ENCODE peak calls at places on chromosomes 11 and 22, in five cellular contexts. V is pancreas, B is cardiac fibroblast, J is K562, U is fibroblast of villous mesenchyme. C is an unnamed sample.

GRCh38 chr11:27563201-27563600 is 56.6 kb upstream of the LIN7C start:
- DNase-seq in B (peak), V (no peak), U (peak), J (no peak), C (peak)

GRCh38 chr11:126647735-126648134 is 292.2 kb downstream of the ST3GAL4 start:
- DNase-seq in V (no peak), U (peak), B (peak), J (no peak), C (peak)

GRCh38 chr11:129861702-129862107 is 33.7 kb downstream of the NFRKB start:
- DNase-seq in V (no peak), J (no peak), U (peak), B (peak), C (peak)

GRCh38 chr11:16763746-16764145 is 25.3 kb downstream of the C11orf58 start:
- DNase-seq in U (no peak), J (no peak), B (no peak), V (no peak), C (no peak)

GRCh38 chr11:132610216-132610615 is 922.1 kb downstream of the OPCML start:
- DNase-seq in V (no peak), U (peak), J (no peak), B (peak), C (peak)

GRCh38 chr11:8091671-8092070 is 10.7 kb downstream of the TUB start:
- DNase-seq in B (no peak), V (no peak), J (no peak), U (no peak), C (no peak)

GRCh38 chr11:20355221-20356219 is 8.0 kb upstream of the HTATIP2 start:
- DNase-seq in V (no peak), B (peak), J (peak), U (peak), C (peak)

GRCh38 chr11:112321521-112322172 is 61.0 kb upstream of the PLET1 start:
- DNase-seq in V (no peak), B (peak), U (peak), J (no peak), C (peak)

GRCh38 chr11:70861534-70861933 is 390.8 kb downstream of the SHANK2 start:
- DNase-seq in V (no peak), U (no peak), J (no peak), B (no peak), C (no peak)

GRCh38 chr11:119525855-119526196 is 102.9 kb upstream of the THY1 start:
- DNase-seq in U (no peak), J (no peak), V (no peak), B (no peak), C (no peak)

GRCh38 chr11:18064450-18065048 is 18.5 kb upstream of the TPH1 start:
- DNase-seq in U (no peak), B (no peak), J (no peak), V (no peak), C (no peak)

GRCh38 chr11:122796128-122796717 is 42.1 kb upstream of the CRTAM start:
- DNase-seq in B (peak), J (peak), V (peak), U (peak), C (peak)

GRCh38 chr22:36052505-36052941 is 23.9 kb upstream of the RBFOX2 start:
- DNase-seq in U (peak), V (no peak), J (peak), B (peak), C (peak)

GRCh38 chr22:19723165-19723989 is at the start of gene GP1BB:
- DNase-seq in B (peak), V (peak), J (peak), U (no peak), C (peak)

GRCh38 chr11:132685174-132685611 is 847.1 kb downstream of the OPCML start:
- DNase-seq in V (no peak), J (no peak), B (peak), U (peak), C (peak)

GRCh38 chr22:37080438-37080837 is 28.9 kb downstream of the KCTD17 start:
- DNase-seq in J (no peak), U (no peak), V (no peak), B (no peak), C (no peak)

GRCh38 chr22:23755711-23756110 is 1.5 kb upstream of the VPREB3 start:
- DNase-seq in B (no peak), U (no peak), J (no peak), V (no peak), C (no peak)

GRCh38 chr11:129695543-129696308 is 119.9 kb upstream of the TMEM45B start:
- DNase-seq in V (peak), B (peak), U (peak), J (peak), C (peak)

GRCh38 chr22:50310949-50311444 is 3.6 kb upstream of the PLXNB2 start:
- DNase-seq in V (no peak), J (no peak), U (no peak), B (no peak), C (no peak)

GRCh38 chr11:95698939-95699562 is 90.5 kb downstream of the FAM76B start:
- DNase-seq in B (peak), J (no peak), V (no peak), U (peak), C (no peak)

GRCh38 chr22:38967451-38968450 is 10.3 kb downstream of the APOBEC3A start:
- DNase-seq in B (no peak), U (no peak), V (no peak), J (no peak), C (no peak)

GRCh38 chr11:68011046-68011943 is 1.2 kb downstream of the ALDH3B1 start:
- DNase-seq in J (no peak), B (no peak), U (no peak), V (no peak), C (no peak)

GRCh38 chr11:115418626-115419025 is 85.6 kb downstream of the CADM1 start:
- DNase-seq in U (no peak), J (no peak), V (no peak), B (no peak), C (no peak)

GRCh38 chr22:45105281-45105700 is 58.4 kb upstream of the NUP50 start:
- DNase-seq in B (no peak), J (no peak), U (peak), V (no peak), C (no peak)

GRCh38 chr11:44632466-44633123 is 67.1 kb downstream of the CD82 start:
- DNase-seq in B (peak), J (peak), V (no peak), U (peak), C (peak)
- TF ChIP-seq CTCF in B (peak), J (peak), V (no peak), U (peak), C (peak)

GRCh38 chr11:35326266-35326879 is 93.0 kb downstream of the SLC1A2 start:
- DNase-seq in J (no peak), U (no peak), B (no peak), V (no peak), C (no peak)
- H3K4me3 ChIP-seq in J (no peak), U (no peak), B (no peak), V (no peak), C (no peak)

GRCh38 chr11:62791501-62792192 is at the start of gene TMEM223:
- DNase-seq in U (peak), V (peak), J (peak), B (peak), C (peak)
- TF ChIP-seq CTCF in U (no peak), V (no peak), J (peak), B (no peak), C (no peak)

GRCh38 chr22:30635273-30636225 is at the start of gene SLC35E4:
- DNase-seq in B (peak), V (peak), U (peak), J (peak), C (peak)

GRCh38 chr22:30636226-30637077 is 871 bp downstream of the SLC35E4 start:
- DNase-seq in B (no peak), J (no peak), U (peak), V (peak), C (no peak)

GRCh38 chr22:30640361-30640760 is 4.8 kb downstream of the SLC35E4 start:
- DNase-seq in U (no peak), J (no peak), B (no peak), V (no peak), C (no peak)

GRCh38 chr22:30634477-30635233 is 926 bp upstream of the SLC35E4 start:
- DNase-seq in B (peak), J (peak), V (peak), U (peak), C (peak)

DNA sequence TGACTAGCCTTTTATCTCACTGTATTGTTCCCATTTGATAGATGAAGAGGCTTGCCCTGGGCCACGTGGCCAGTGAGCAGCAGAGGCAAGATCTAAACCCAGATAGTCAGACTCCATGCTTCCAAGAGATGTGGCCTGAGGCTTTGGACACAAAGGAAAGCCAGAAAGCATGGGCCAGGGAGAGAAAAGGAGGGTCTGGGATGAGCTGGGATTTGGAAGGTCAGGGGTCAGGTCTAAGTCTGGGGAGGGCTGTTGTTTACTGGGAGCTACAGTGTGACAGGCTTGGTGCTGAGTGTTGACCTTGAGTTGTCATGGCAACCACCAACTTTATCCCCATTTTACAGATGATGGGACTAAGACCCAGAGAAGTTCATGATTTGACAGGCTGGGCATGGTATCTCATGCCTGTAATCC is 2.1 kb downstream of the SLC35E4 start:
- DNase-seq in B (no peak), U (no peak), V (no peak), J (no peak), C (no peak)
- H3K4me3 ChIP-seq in B (no peak), U (no peak), V (no peak), J (no peak), C (peak)

GRCh38 chr11:34417203-34417602 is 21.5 kb upstream of the CAT start:
- DNase-seq in V (no peak), J (no peak), B (no peak), U (no peak), C (no peak)
- TF ChIP-seq CTCF in V (no peak), J (no peak), B (no peak), U (no peak), C (peak)

C was measured in fibroblast of pulmonary artery.